ENCODE peak calls at places on chromosome 10, in nine cellular contexts. O, Y, L, Z, R, M, D, E and Q are unnamed samples.

GRCh38 chr10:1199897-1200721 is 143.9 kb downstream of the WDR37 start:
- DNase-seq in O (no peak), Y (peak; percentile 42), L (no peak), Z (no peak), R (no peak), M (no peak), D (no peak), E (no peak), Q (no peak)

GRCh38 chr10:69895759-69896158 is 94.1 kb downstream of the COL13A1 start:
- DNase-seq in O (peak; percentile 78), Y (no peak), L (no peak), Z (no peak), R (no peak), M (no peak), D (no peak), E (no peak), Q (no peak)

GRCh38 chr10:17512341-17513001 is 58.1 kb upstream of the ST8SIA6 start:
- DNase-seq in O (peak; percentile 98), Y (no peak), L (peak; percentile 59), Z (peak; percentile 91), R (peak; percentile 25), M (peak; percentile 17), D (no peak), E (no peak), Q (no peak)

GRCh38 chr10:43479275-43479674 is 42.4 kb downstream of the ZNF487 start:
- DNase-seq in O (peak; percentile 41), Y (no peak), L (no peak), Z (no peak), R (no peak), M (no peak), D (no peak), E (no peak), Q (no peak)

GRCh38 chr10:124093076-124093773 is at the start of gene CHST15:
- DNase-seq in O (no peak), Y (peak; percentile 61), L (peak; percentile 54), Z (no peak), R (peak; percentile 79), M (no peak), D (peak; percentile 58), E (peak; percentile 89), Q (no peak)

GRCh38 chr10:79003183-79004100 is 65.3 kb upstream of the ZMIZ1 start:
- DNase-seq in O (no peak), Y (peak; percentile 60), L (no peak), Z (no peak), R (no peak), M (no peak), D (no peak), E (no peak), Q (no peak)

GRCh38 chr10:44961231-44961571 is 1.6 kb downstream of the RASSF4 start:
- DNase-seq in O (no peak), Y (no peak), L (peak; percentile 12), Z (no peak), R (no peak), M (no peak), D (no peak), E (no peak), Q (no peak)

GRCh38 chr10:88278912-88279311 is 304.2 kb downstream of the RNLS start:
- DNase-seq in O (no peak), Y (no peak), L (no peak), Z (no peak), R (no peak), M (no peak), D (no peak), E (no peak), Q (no peak)

GRCh38 chr10:78909268-78909667 is 159.5 kb upstream of the ZMIZ1 start:
- DNase-seq in O (no peak), Y (no peak), L (no peak), Z (peak; percentile 9), R (no peak), M (no peak), D (no peak), E (peak; percentile 49), Q (no peak)

GRCh38 chr10:30581779-30582380 is 47.7 kb downstream of the LYZL2 start:
- DNase-seq in O (peak; percentile 54), Y (no peak), L (peak; percentile 23), Z (no peak), R (peak; percentile 64), M (no peak), D (no peak), E (no peak), Q (peak; percentile 28)

GRCh38 chr10:16989826-16990293 is 139.8 kb downstream of the CUBN start:
- DNase-seq in O (no peak), Y (no peak), L (no peak), Z (no peak), R (no peak), M (no peak), D (no peak), E (no peak), Q (no peak)

GRCh38 chr10:120253131-120253530 is 203.9 kb upstream of the PLPP4 start:
- DNase-seq in O (no peak), Y (no peak), L (peak; percentile 56), Z (no peak), R (no peak), M (no peak), D (no peak), E (no peak), Q (no peak)

GRCh38 chr10:10092581-10092980 is 925.1 kb upstream of the CELF2 start:
- DNase-seq in O (peak; percentile 21), Y (no peak), L (no peak), Z (no peak), R (no peak), M (peak; percentile 26), D (no peak), E (no peak), Q (no peak)

GRCh38 chr10:44978570-44979280 is at the start of gene DEPP1:
- DNase-seq in O (peak; percentile 93), Y (peak; percentile 91), L (peak; percentile 97), Z (peak; percentile 87), R (peak; percentile 69), M (peak; percentile 92), D (peak; percentile 91), E (peak; percentile 98), Q (peak; percentile 92)

GRCh38 chr10:82625497-82626151 is 750.6 kb downstream of the NRG3 start:
- DNase-seq in O (no peak), Y (no peak), L (no peak), Z (no peak), R (no peak), M (no peak), D (no peak), E (no peak), Q (no peak)
- H3K9me3 ChIP-seq in O (peaks cover 6% of the 10 kb centered on the region), Y (no peaks in the 10 kb centered on the region), L (no peaks in the 10 kb centered on the region), Z (no peaks in the 10 kb centered on the region), R (no peaks in the 10 kb centered on the region), M (no peaks in the 10 kb centered on the region), D (no peaks in the 10 kb centered on the region), E (no peaks in the 10 kb centered on the region), Q (no peaks in the 10 kb centered on the region)

GRCh38 chr10:103396789-103397087 is 312 bp downstream of the PDCD11 start:
- DNase-seq in O (no peak), Y (no peak), L (no peak), Z (no peak), R (no peak), M (no peak), D (no peak), E (no peak), Q (no peak)

GRCh38 chr10:103394180-103394579 is 2.1 kb downstream of the ATP5MK start:
- DNase-seq in O (no peak), Y (no peak), L (no peak), Z (no peak), R (no peak), M (no peak), D (no peak), E (no peak), Q (no peak)

GRCh38 chr10:103397191-103397825 is 882 bp downstream of the PDCD11 start:
- DNase-seq in O (no peak), Y (no peak), L (peak; percentile 27), Z (no peak), R (no peak), M (no peak), D (no peak), E (no peak), Q (no peak)

GRCh38 chr10:103395754-103396066 is 565 bp downstream of the ATP5MK start:
- DNase-seq in O (peak; percentile 7), Y (no peak), L (no peak), Z (no peak), R (no peak), M (no peak), D (no peak), E (no peak), Q (no peak)

GRCh38 chr10:103396067-103396788 is at the start of the genes ATP5MK and PDCD11:
- DNase-seq in O (peak; percentile 98), Y (peak; percentile 97), L (peak; percentile 97), Z (peak; percentile 97), R (peak; percentile 98), M (peak; percentile 98), D (peak; percentile 98), E (peak; percentile 98), Q (peak; percentile 98)
- TF ChIP-seq CTCF in O (peak; percentile 36), Y (no peak), L (peak; percentile 30), Z (no peak), R (no peak), M (peak; percentile 31), D (no peak), E (no peak), Q (peak; percentile 25)

DNA sequence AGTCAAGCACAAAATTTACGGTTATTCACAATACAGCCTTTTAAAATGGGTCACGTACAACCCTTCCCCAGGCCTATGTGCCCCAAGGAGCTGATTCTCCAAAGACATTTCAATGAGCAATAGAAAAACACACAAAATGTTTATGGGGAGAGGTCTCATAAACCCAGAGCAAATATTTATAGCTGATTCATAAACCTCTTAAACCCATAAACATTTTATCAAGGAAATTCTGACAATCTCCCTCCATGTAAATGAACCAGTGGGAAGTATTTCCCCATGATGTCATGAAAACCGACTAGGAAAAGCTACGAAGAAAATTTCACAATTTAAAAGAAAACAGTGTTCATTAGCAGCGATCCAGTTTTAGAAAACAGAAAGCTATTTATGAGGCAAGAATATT is 36.0 kb downstream of the SFMBT2 start:
- DNase-seq in O (no peak), Y (no peak), L (no peak), Z (no peak), R (no peak), M (no peak), D (no peak), E (no peak), Q (no peak)
- H3K9me3 ChIP-seq in O (peaks cover 3% of the 10 kb centered on the region), Y (no peaks in the 10 kb centered on the region), L (no peaks in the 10 kb centered on the region), Z (no peaks in the 10 kb centered on the region), R (no peaks in the 10 kb centered on the region), M (no peaks in the 10 kb centered on the region), D (no peaks in the 10 kb centered on the region), E (no peaks in the 10 kb centered on the region), Q (no peaks in the 10 kb centered on the region)

GRCh38 chr10:102268333-102268999 is 23.1 kb downstream of the GBF1 start:
- DNase-seq in O (peak; percentile 59), Y (no peak), L (no peak), Z (no peak), R (no peak), M (no peak), D (no peak), E (no peak), Q (no peak)
- TF ChIP-seq CTCF in O (no peak), Y (no peak), L (no peak), Z (no peak), R (no peak), M (no peak), D (no peak), E (no peak), Q (no peak)